ENCODE peak calls at places on chromosomes 7 and 10, in seven cellular contexts. C is endothelial cell, Y is globus pallidus, K is NCI-H524, F is NCI-H1105 treated with DMSO at 0.1 percent for 48 hours, D is RKO, E is anterior cingulate cortex. B is an unnamed sample.

GRCh38 chr7:4631664-4632171 is 50.4 kb upstream of the FOXK1 start:
- DNase-seq in C (peak), Y (peak), K (peak), F (no peak), D (peak), E (peak), B (peak)

GRCh38 chr10:93784059-93784458 is 26.3 kb downstream of the LGI1 start:
- DNase-seq in C (no peak), Y (no peak), K (no peak), F (no peak), D (no peak), E (no peak), B (no peak)

GRCh38 chr7:155278921-155279320 is 18.8 kb upstream of the INSIG1 start:
- DNase-seq in C (no peak), Y (no peak), K (no peak), F (no peak), D (no peak), E (no peak), B (no peak)

GRCh38 chr10:7015457-7015856 is 395.4 kb downstream of the SFMBT2 start:
- DNase-seq in C (no peak), Y (peak), K (no peak), F (no peak), D (peak), E (no peak), B (no peak)

GRCh38 chr7:106747804-106748203 is 86.8 kb upstream of the CCDC71L start:
- DNase-seq in C (no peak), Y (no peak), K (no peak), F (no peak), D (no peak), E (no peak), B (no peak)

GRCh38 chr7:18128846-18129245 is 101.2 kb upstream of the PRPS1L1 start:
- DNase-seq in C (no peak), Y (no peak), K (no peak), F (no peak), D (no peak), E (no peak), B (no peak)

GRCh38 chr7:98357751-98358161 is 43.1 kb downstream of the BAIAP2L1 start:
- DNase-seq in C (no peak), Y (no peak), K (no peak), F (no peak), D (no peak), E (no peak), B (peak)

GRCh38 chr10:68075550-68076004 is 494 bp upstream of the HERC4 start:
- DNase-seq in C (no peak), Y (peak), K (no peak), F (no peak), D (no peak), E (no peak), B (no peak)

GRCh38 chr7:46518713-46519112 is 597.6 kb upstream of the IGFBP3 start:
- DNase-seq in C (no peak), Y (no peak), K (no peak), F (no peak), D (no peak), E (no peak), B (no peak)

GRCh38 chr10:119456435-119456810 is 86.1 kb downstream of the RGS10 start:
- DNase-seq in C (no peak), Y (no peak), K (no peak), F (no peak), D (no peak), E (no peak), B (no peak)

GRCh38 chr7:129774359-129774758 is 162.8 kb downstream of the NRF1 start:
- DNase-seq in C (no peak), Y (no peak), K (peak), F (no peak), D (no peak), E (no peak), B (no peak)

GRCh38 chr7:111755388-111755787 is 193.1 kb upstream of the IMMP2L start:
- DNase-seq in C (no peak), Y (peak), K (no peak), F (no peak), D (no peak), E (no peak), B (no peak)

GRCh38 chr7:12422449-12423320 is 19.0 kb upstream of the VWDE start:
- DNase-seq in C (no peak), Y (no peak), K (peak), F (no peak), D (peak), E (no peak), B (no peak)

GRCh38 chr10:35564276-35564982 is 40.7 kb upstream of the GJD4 start:
- DNase-seq in C (no peak), Y (peak), K (no peak), F (no peak), D (no peak), E (no peak), B (no peak)

B was measured in RCC 7860.